ENCODE peak calls at places on chromosome 12, in six cellular contexts. X is GM23248; J is CD8-positive, alpha-beta memory T cell; P is tibial artery; I is left lung; K is K562. L is an unnamed sample.

GRCh38 chr12:57983150-57983857 is 41.9 kb downstream of the ATP23 start:
- DNase-seq in P (no peak), I (no peak), J (no peak), X (peak; percentile 75), K (no peak), L (peak; percentile 80)

GRCh38 chr12:9943244-9943643 is 11.1 kb upstream of the CLEC2A start:
- DNase-seq in K (no peak), X (no peak), J (no peak), P (no peak), I (peak; percentile 77), L (no peak)

GRCh38 chr12:52924764-52925716 is 20.2 kb upstream of the KRT8 start:
- DNase-seq in P (no peak), J (no peak), X (peak; percentile 86), K (peak; percentile 83), I (no peak), L (peak; percentile 94)

GRCh38 chr12:129613311-129613710 is 290.5 kb downstream of the TMEM132D start:
- DNase-seq in J (no peak), X (no peak), I (no peak), K (no peak), P (no peak), L (no peak)

GRCh38 chr12:89789862-89790261 is 81.2 kb upstream of the ATP2B1 start:
- DNase-seq in K (no peak), P (no peak), X (peak; percentile 27), I (no peak), J (no peak), L (peak; percentile 55)

GRCh38 chr12:89069431-89069830 is 282.9 kb downstream of the DUSP6 start:
- DNase-seq in J (no peak), P (no peak), X (no peak), I (no peak), K (no peak), L (no peak)

GRCh38 chr12:49026678-49027480 is 8.3 kb upstream of the PRKAG1 start:
- DNase-seq in I (peak; percentile 65), X (no peak), P (no peak), J (peak; percentile 42), K (no peak), L (no peak)

GRCh38 chr12:123078114-123078465 is 72.8 kb downstream of the PITPNM2 start:
- DNase-seq in X (no peak), J (no peak), I (peak; percentile 49), P (no peak), K (no peak), L (no peak)

GRCh38 chr12:103716517-103717196 is 124.4 kb downstream of the NT5DC3 start:
- DNase-seq in I (no peak), K (no peak), P (no peak), X (no peak), J (no peak), L (no peak)

GRCh38 chr12:76696186-76696585 is 67.7 kb upstream of the ZDHHC17 start:
- DNase-seq in K (no peak), P (no peak), J (no peak), X (no peak), I (no peak), L (no peak)

GRCh38 chr12:53754633-53755261 is 3.0 kb upstream of the CISTR start:
- DNase-seq in K (no peak), X (no peak), P (no peak), J (no peak), I (no peak), L (peak; percentile 69)

GRCh38 chr12:111256629-111257434 is 112.1 kb downstream of the PHETA1 start:
- DNase-seq in J (no peak), K (no peak), X (no peak), I (no peak), P (no peak), L (no peak)

GRCh38 chr12:3213171-3213570 is 136.0 kb downstream of the TSPAN9 start:
- DNase-seq in P (no peak), I (peak; percentile 53), J (no peak), X (no peak), K (no peak), L (no peak)

GRCh38 chr12:88468546-88468945 is 111.7 kb downstream of the KITLG start:
- DNase-seq in I (no peak), X (peak; percentile 47), P (no peak), J (no peak), K (no peak), L (peak; percentile 66)

GRCh38 chr12:32754101-32754500 is 1.6 kb downstream of the YARS2 start:
- DNase-seq in I (no peak), J (no peak), P (no peak), X (peak; percentile 21), K (no peak), L (no peak)

GRCh38 chr12:80627773-80628172 is 79.7 kb upstream of the MYF6 start:
- DNase-seq in X (peak; percentile 89), J (no peak), I (no peak), P (no peak), K (no peak), L (no peak)

GRCh38 chr12:14771651-14772137 is 31.6 kb downstream of the WBP11 start:
- DNase-seq in K (no peak), P (no peak), I (no peak), J (peak; percentile 78), X (peak; percentile 7), L (no peak)

GRCh38 chr12:108616941-108617858 is 16.5 kb downstream of the SELPLG start:
- DNase-seq in J (peak; percentile 89), X (no peak), I (peak; percentile 71), K (no peak), P (peak; percentile 41), L (no peak)

GRCh38 chr12:49672351-49673181 is 34.6 kb downstream of the FMNL3 start:
- DNase-seq in X (no peak), I (no peak), P (peak; percentile 33), J (no peak), K (no peak), L (no peak)

GRCh38 chr12:120628919-120629318 is 11.5 kb upstream of the CABP1 start:
- DNase-seq in X (no peak), K (no peak), P (no peak), J (no peak), I (no peak), L (no peak)

GRCh38 chr12:51972849-51973273 is 21.4 kb downstream of the ACVR1B start:
- DNase-seq in P (peak; percentile 72), X (peak; percentile 88), K (peak; percentile 48), I (peak; percentile 88), J (peak; percentile 65), L (peak; percentile 94)

GRCh38 chr12:93883436-93884154 is 206.4 kb downstream of the CRADD start:
- DNase-seq in J (no peak), K (no peak), X (peak; percentile 91), P (no peak), I (no peak), L (peak; percentile 73)

GRCh38 chr12:127240249-127240929 is 1026.6 kb upstream of the TMEM132C start:
- DNase-seq in J (no peak), P (no peak), K (no peak), I (no peak), X (no peak), L (no peak)

GRCh38 chr12:43277630-43278267 is 274.3 kb downstream of the ADAMTS20 start:
- DNase-seq in X (peak; percentile 83), I (no peak), J (no peak), K (no peak), P (no peak), L (no peak)

GRCh38 chr12:102120886-102121285 is 903 bp downstream of the PARPBP start:
- DNase-seq in X (peak; percentile 61), J (no peak), K (peak; percentile 21), I (no peak), P (no peak), L (peak; percentile 28)

GRCh38 chr12:23039834-23040233 is 414.9 kb downstream of the ETNK1 start:
- DNase-seq in K (no peak), P (no peak), I (no peak), J (no peak), X (no peak), L (no peak)

GRCh38 chr12:85405781-85406522 is 125.9 kb downstream of the ALX1 start:
- DNase-seq in I (no peak), P (no peak), K (no peak), X (peak; percentile 58), J (no peak), L (no peak)

GRCh38 chr12:96434107-96434506 is 33.9 kb upstream of the CDK17 start:
- DNase-seq in K (no peak), I (no peak), X (peak; percentile 68), P (no peak), J (peak; percentile 87), L (no peak)

GRCh38 chr12:19093218-19093617 is 36.3 kb upstream of the PLEKHA5 start:
- DNase-seq in X (no peak), I (no peak), J (no peak), K (no peak), P (no peak), L (peak; percentile 24)

DNA sequence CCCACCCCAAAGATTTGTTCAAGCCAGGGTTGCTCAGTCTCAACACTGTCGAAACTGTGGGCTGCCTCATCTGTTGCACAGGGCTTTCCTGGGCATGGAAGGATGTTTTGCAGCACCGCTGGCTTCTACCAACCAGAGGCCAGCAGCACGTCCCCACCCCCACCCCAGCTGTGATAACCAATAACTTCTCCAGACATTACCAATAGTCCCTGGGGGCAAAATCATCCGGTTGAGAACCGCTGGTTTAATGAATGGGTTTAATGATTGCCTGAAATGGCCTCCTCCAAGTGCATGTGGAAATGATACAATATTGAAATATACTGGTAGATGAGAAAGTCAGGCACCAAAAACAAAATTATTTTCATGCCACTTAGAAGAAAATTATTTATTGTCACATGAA is 44.5 kb downstream of the RIMBP2 start:
- DNase-seq in K (no peak), I (no peak), X (no peak), P (no peak), J (no peak), L (no peak)
- H3K9me3 ChIP-seq in K (no peaks in the 10 kb centered on the region), I (no peaks in the 10 kb centered on the region), X (no peaks in the 10 kb centered on the region), P (no peaks in the 10 kb centered on the region), J (no peaks in the 10 kb centered on the region), L (no peaks in the 10 kb centered on the region)

DNA sequence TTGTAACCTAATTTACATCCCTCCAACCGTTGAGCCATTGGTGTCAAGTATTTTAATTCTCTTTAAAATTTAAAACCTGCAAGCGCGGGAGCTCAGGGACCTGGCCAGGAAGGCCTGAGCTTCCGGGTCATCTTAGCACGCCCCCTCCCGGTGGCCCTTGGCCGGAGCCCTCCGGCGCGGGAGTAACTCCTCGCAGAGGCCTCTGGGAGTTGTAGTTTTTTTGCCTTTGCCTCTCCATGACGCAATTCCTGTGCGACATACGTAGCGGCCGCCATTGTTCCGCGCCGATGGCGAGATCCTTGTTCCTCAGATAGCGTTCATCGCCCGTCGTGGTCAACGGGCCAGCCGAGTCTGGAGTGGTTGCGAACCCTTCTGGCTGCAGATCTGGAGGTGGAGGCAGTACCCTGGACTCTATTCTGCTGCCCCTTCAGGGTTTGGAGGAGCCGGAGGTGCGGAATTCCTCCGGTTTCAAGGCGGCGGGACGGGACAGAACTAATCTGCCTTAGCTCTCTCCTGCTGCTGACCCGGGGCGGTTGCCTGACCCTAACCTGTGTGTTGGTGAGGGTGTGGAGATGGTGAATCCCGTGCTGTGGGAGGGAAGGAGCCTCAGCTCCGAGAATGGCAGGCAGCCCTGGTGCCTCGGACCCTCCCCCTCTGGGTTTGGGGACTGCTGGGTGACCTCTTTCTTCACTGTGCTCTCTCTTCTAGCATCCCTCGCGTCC is at the start of gene ZNF268:
- DNase-seq in J (peak; percentile 91), X (peak; percentile 96), K (peak; percentile 96), I (peak; percentile 92), P (peak; percentile 78), L (peak; percentile 95)
- H3K9me3 ChIP-seq in J (peaks cover 27% of the 10 kb centered on the region), X (no peaks in the 10 kb centered on the region), K (peaks cover 13% of the 10 kb centered on the region), I (no peaks in the 10 kb centered on the region), P (peaks cover 60% of the 10 kb centered on the region), L (no peaks in the 10 kb centered on the region)

GRCh38 chr12:69417231-69417630 is 53.0 kb upstream of the FRS2 start:
- DNase-seq in J (no peak), K (no peak), I (no peak), X (no peak), P (no peak), L (no peak)
- H3K9me3 ChIP-seq in J (no peaks in the 10 kb centered on the region), K (no peaks in the 10 kb centered on the region), I (no peaks in the 10 kb centered on the region), X (no peaks in the 10 kb centered on the region), P (no peaks in the 10 kb centered on the region), L (no peaks in the 10 kb centered on the region)

GRCh38 chr12:34390171-34390841 is 368.0 kb downstream of the ALG10 start:
- DNase-seq in X (no peak), J (peak; percentile 43), I (peak; percentile 51), K (no peak), P (no peak), L (no peak)
- H3K9me3 ChIP-seq in X (no peaks in the 10 kb centered on the region), J (no peaks in the 10 kb centered on the region), I (no peaks in the 10 kb centered on the region), K (no peaks in the 10 kb centered on the region), P (peaks cover 13% of the 10 kb centered on the region), L (no peaks in the 10 kb centered on the region)

L was measured in cardiac muscle cell.